ENCODE peak calls at places on chromosomes 7 and 10, in nine cellular contexts. Y, H, F, S, V, O, D, N and G are unnamed samples.

GRCh38 chr7:105990726-105991465 is 27.8 kb downstream of the CDHR3 start:
- DNase-seq in D (no peak), N (no peak), S (no peak), Y (no peak), V (no peak), H (no peak), O (peak), F (peak), G (no peak)

GRCh38 chr10:99975942-99976809 is 33.6 kb downstream of the DNMBP start:
- DNase-seq in D (no peak), O (peak), S (no peak), V (no peak), Y (peak), N (no peak), F (peak), H (no peak), G (no peak)

GRCh38 chr10:110413903-110414562 is 83.7 kb upstream of the DUSP5 start:
- DNase-seq in V (no peak), N (no peak), Y (no peak), H (no peak), O (peak), F (no peak), D (no peak), S (no peak), G (no peak)

GRCh38 chr10:119189811-119190282 is 11.2 kb upstream of the PRDX3 start:
- DNase-seq in F (peak), D (no peak), N (no peak), O (no peak), V (no peak), H (peak), S (no peak), Y (peak), G (no peak)

GRCh38 chr7:36605261-36605660 is 119.0 kb downstream of the AOAH start:
- DNase-seq in D (no peak), F (no peak), H (no peak), O (no peak), Y (no peak), V (no peak), N (no peak), S (no peak), G (no peak)

GRCh38 chr7:29444267-29444666 is 119.4 kb upstream of the PRR15 start:
- DNase-seq in N (no peak), O (no peak), H (no peak), F (no peak), V (no peak), S (no peak), Y (no peak), D (no peak), G (no peak)

GRCh38 chr10:124049484-124049883 is 43.9 kb downstream of the CHST15 start:
- DNase-seq in S (no peak), Y (peak), V (no peak), F (no peak), N (no peak), H (no peak), D (no peak), O (no peak), G (peak)

GRCh38 chr10:4170181-4170580 is 385.2 kb upstream of the KLF6 start:
- DNase-seq in N (no peak), H (no peak), Y (no peak), V (no peak), F (no peak), O (no peak), S (no peak), D (no peak), G (no peak)

GRCh38 chr7:7035851-7036250 is 146.5 kb upstream of the C1GALT1 start:
- DNase-seq in N (no peak), V (no peak), O (no peak), F (no peak), Y (no peak), H (no peak), D (no peak), S (no peak), G (no peak)

GRCh38 chr7:129122751-129123516 is 21.6 kb upstream of the TSPAN33 start:
- DNase-seq in H (no peak), N (peak), F (peak), O (no peak), Y (no peak), D (no peak), S (no peak), V (no peak), G (no peak)

GRCh38 chr7:100221767-100222444 is 2.2 kb downstream of the PVRIG start:
- DNase-seq in S (no peak), H (no peak), V (no peak), D (no peak), O (no peak), N (no peak), Y (no peak), F (no peak), G (no peak)

GRCh38 chr10:69994262-69994661 is 58.4 kb upstream of the MACROH2A2 start:
- DNase-seq in V (peak), D (peak), Y (peak), F (peak), H (no peak), O (peak), N (no peak), S (no peak), G (no peak)

GRCh38 chr10:11874568-11875182 is 51.5 kb downstream of the PROSER2 start:
- DNase-seq in Y (peak), H (peak), O (no peak), F (peak), V (peak), N (peak), D (no peak), S (no peak), G (no peak)

GRCh38 chr7:10412426-10413019 is 561.1 kb upstream of the PHF14 start:
- DNase-seq in N (no peak), O (peak), F (peak), Y (peak), V (peak), H (peak), S (no peak), D (no peak), G (peak)

GRCh38 chr7:37484460-37485063 is 35.9 kb upstream of the ELMO1 start:
- DNase-seq in D (no peak), V (no peak), S (no peak), N (no peak), O (no peak), F (no peak), H (no peak), Y (no peak), G (no peak)

GRCh38 chr10:123622381-123622780 is 43.8 kb upstream of the GPR26 start:
- DNase-seq in S (peak), N (no peak), F (no peak), D (no peak), H (no peak), O (peak), V (no peak), Y (no peak), G (no peak)

GRCh38 chr10:5547684-5547933 is 22.8 kb downstream of the CALML3 start:
- DNase-seq in V (no peak), D (no peak), F (peak), N (no peak), H (no peak), Y (peak), S (no peak), O (no peak), G (no peak)

GRCh38 chr10:43822509-43823236 is 174.0 kb upstream of the ZNF32 start:
- DNase-seq in V (no peak), S (no peak), O (peak), F (no peak), D (no peak), Y (no peak), H (no peak), N (no peak), G (no peak)

GRCh38 chr10:98006266-98006665 is 24.2 kb downstream of the CRTAC1 start:
- DNase-seq in F (no peak), N (no peak), Y (no peak), S (no peak), D (no peak), O (no peak), V (peak), H (peak), G (no peak)

GRCh38 chr10:4902571-4903011 is 60.6 kb upstream of the AKR1C1 start:
- DNase-seq in F (peak), Y (no peak), N (no peak), S (no peak), O (peak), V (no peak), H (no peak), D (no peak), G (no peak)

GRCh38 chr7:3673524-3673923 is 372.5 kb downstream of the SDK1 start:
- DNase-seq in Y (peak), V (peak), N (no peak), F (peak), H (peak), O (no peak), D (no peak), S (no peak), G (no peak)

GRCh38 chr7:78953090-78953489 is 500.4 kb downstream of the MAGI2 start:
- DNase-seq in O (peak), D (no peak), S (no peak), F (no peak), Y (no peak), H (no peak), V (no peak), N (no peak), G (no peak)

GRCh38 chr10:21197006-21197405 is 299.9 kb upstream of the NEBL start:
- DNase-seq in Y (no peak), F (no peak), V (no peak), O (no peak), D (no peak), H (no peak), S (no peak), N (no peak), G (no peak)

GRCh38 chr10:117477961-117478670 is 64.4 kb upstream of the EMX2 start:
- DNase-seq in N (no peak), D (no peak), H (no peak), O (peak), V (no peak), F (peak), S (no peak), Y (peak), G (peak)

GRCh38 chr10:54402576-54402975 is 398.5 kb downstream of the PCDH15 start:
- DNase-seq in D (no peak), O (no peak), V (no peak), Y (peak), F (peak), S (no peak), N (no peak), H (no peak), G (peak)

GRCh38 chr10:104109908-104110662 is 11.9 kb upstream of the SFR1 start:
- DNase-seq in N (peak), Y (peak), F (peak), D (no peak), H (no peak), S (no peak), V (no peak), O (peak), G (no peak)

GRCh38 chr7:85997515-85997914 is 646.2 kb upstream of the GRM3 start:
- DNase-seq in S (no peak), V (no peak), O (no peak), Y (no peak), N (no peak), D (no peak), H (no peak), F (no peak), G (no peak)

GRCh38 chr7:13793926-13794325 is 195.5 kb downstream of the ETV1 start:
- DNase-seq in F (no peak), D (no peak), H (no peak), S (no peak), O (no peak), Y (no peak), V (no peak), N (no peak), G (no peak)

GRCh38 chr10:97690138-97690537 is 3.1 kb upstream of the AVPI1 start:
- DNase-seq in H (no peak), V (no peak), O (no peak), D (no peak), F (no peak), Y (no peak), S (no peak), N (no peak), G (no peak)

GRCh38 chr10:75355706-75356105 is 45.9 kb downstream of the ZNF503 start:
- DNase-seq in S (peak), Y (no peak), O (peak), N (no peak), F (no peak), H (no peak), V (no peak), D (no peak), G (no peak)

GRCh38 chr7:26198133-26198780 is 2.3 kb downstream of the HNRNPA2B1 start:
- DNase-seq in F (peak), S (no peak), H (no peak), V (peak), N (no peak), D (no peak), O (peak), Y (peak), G (no peak)

GRCh38 chr7:26195867-26196266 is 4.7 kb downstream of the HNRNPA2B1 start:
- DNase-seq in D (no peak), Y (no peak), V (no peak), O (no peak), H (no peak), F (no peak), S (no peak), N (no peak), G (no peak)

GRCh38 chr7:26197153-26198115 is 3.1 kb downstream of the HNRNPA2B1 start:
- DNase-seq in F (no peak), N (no peak), S (no peak), O (no peak), D (no peak), Y (no peak), V (no peak), H (no peak), G (no peak)

GRCh38 chr7:26195182-26195581 is 5.4 kb downstream of the HNRNPA2B1 start:
- DNase-seq in V (no peak), D (no peak), N (no peak), Y (no peak), S (no peak), F (no peak), O (no peak), H (no peak), G (no peak)

DNA sequence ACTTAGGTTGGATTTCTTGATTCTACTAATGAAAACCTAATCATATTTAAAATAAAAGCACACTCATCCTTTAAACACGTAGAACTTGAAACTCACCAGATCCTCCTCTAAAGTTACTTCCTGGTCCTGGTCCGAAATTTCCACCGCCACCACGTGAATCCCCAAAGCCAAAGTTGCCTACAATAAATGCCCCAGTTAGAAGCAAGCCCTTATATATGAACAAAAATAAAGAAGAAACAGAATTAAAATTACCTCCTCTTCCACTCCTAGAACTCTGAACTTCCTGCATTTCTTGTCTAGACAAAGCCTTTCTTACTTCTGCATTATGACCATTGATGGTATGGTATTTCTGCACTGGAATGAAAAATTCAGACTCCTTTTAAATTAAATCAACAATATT is 4.2 kb downstream of the HNRNPA2B1 start:
- DNase-seq in O (no peak), D (no peak), N (no peak), F (no peak), S (no peak), V (no peak), H (no peak), Y (no peak), G (no peak)
- H3K4me3 ChIP-seq in O (no peak), D (no peak), N (peak), F (peak), S (peak), V (no peak), H (peak), Y (no peak), G (peak)

DNA sequence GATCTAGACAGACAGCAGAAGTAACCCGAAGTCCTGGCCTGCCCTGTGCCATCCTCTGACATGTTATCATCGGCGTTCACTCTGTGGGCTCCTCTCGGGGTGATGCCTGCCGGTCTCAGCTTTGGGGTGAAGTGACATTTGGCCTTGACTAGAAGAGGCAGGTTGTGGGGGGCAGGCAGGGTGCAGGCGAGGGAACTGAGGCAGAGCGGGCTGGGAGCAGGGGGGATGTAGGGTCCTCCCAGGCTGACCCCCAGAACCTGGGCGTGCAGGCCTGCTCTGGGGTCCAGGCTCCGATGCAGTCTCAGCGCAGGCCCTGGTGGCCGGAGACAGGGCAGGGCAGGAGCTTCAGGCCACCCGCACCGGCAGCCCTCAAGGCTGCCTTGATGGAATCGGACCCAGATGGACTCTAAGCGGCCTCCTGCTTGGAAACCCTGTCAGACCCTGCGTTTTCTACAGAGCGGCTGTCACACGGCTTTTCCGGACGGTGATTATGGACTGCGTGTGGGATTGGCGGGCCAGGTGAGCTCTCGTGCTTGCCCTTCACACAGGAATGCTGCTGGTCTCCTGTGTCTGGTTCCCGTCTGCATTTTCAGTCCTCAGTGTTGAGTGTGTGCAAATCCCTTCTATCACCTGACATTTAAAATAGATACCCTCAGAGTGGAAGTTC is 842 bp upstream of the JAKMIP3 start:
- DNase-seq in F (no peak), O (no peak), D (no peak), S (peak), V (no peak), H (no peak), N (no peak), Y (no peak), G (no peak)
- H3K4me3 ChIP-seq in F (peak), O (peak), D (no peak), S (peak), V (no peak), H (no peak), N (no peak), Y (no peak), G (peak)

GRCh38 chr7:149720372-149721083 is 52.9 kb downstream of the ZNF467 start:
- DNase-seq in N (no peak), D (no peak), S (peak), V (no peak), F (no peak), O (no peak), Y (no peak), H (no peak), G (no peak)
- H3K4me3 ChIP-seq in N (no peak), D (no peak), S (no peak), V (no peak), F (no peak), O (no peak), Y (no peak), H (no peak), G (no peak)

DNA sequence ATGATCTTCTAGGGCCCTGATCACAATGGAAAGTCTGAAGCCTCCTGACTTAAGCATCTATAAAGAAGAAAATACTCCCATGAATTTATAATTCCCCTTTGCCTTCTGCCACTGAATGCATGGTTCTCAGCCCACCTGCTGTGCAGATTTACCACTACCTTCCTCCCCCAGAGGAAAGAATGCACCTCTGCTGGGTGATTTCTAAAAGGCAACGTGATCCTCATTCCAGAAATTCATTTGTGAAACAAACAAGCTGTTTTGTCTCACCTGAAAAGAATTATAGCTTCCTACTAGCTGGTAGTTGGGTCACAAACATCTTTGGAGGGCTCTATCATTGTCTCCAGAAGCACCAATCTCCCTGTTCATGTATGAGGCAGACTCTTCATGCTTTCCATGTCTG is 320.2 kb downstream of the CDC14C start:
- DNase-seq in S (no peak), Y (no peak), F (no peak), N (no peak), O (no peak), H (no peak), V (no peak), D (no peak), G (no peak)
- H3K4me3 ChIP-seq in S (no peak), Y (no peak), F (no peak), N (no peak), O (no peak), H (no peak), V (no peak), D (no peak), G (no peak)